ENCODE peak calls at places on chromosomes 16 and 17, in four cellular contexts. One of them, this sample, is unnamed.

GRCh38 chr17:81998222-81998621 is 20.8 kb downstream of the ASPSCR1 start:
- DNase-seq in H9: no peak
- DNase-seq in trophoblast cell: no peak
- DNase-seq in H1: no peak
- DNase-seq in this sample: no peak

GRCh38 chr16:4212934-4213296 is 29.0 kb downstream of the SRL start:
- DNase-seq in H1: no peak
- DNase-seq in H9: no peak
- DNase-seq in trophoblast cell: peak
- DNase-seq in this sample: no peak

GRCh38 chr16:13110124-13110796 is 208.9 kb downstream of the SHISA9 start:
- DNase-seq in trophoblast cell: peak
- DNase-seq in H9: peak
- DNase-seq in H1: no peak
- DNase-seq in this sample: peak

GRCh38 chr17:17780941-17781590 is 55.7 kb downstream of the SREBF1 start:
- DNase-seq in H1: peak
- DNase-seq in trophoblast cell: no peak
- DNase-seq in H9: peak
- DNase-seq in this sample: peak

GRCh38 chr17:67605259-67605912 is 112.3 kb upstream of the NOL11 start:
- DNase-seq in H1: no peak
- DNase-seq in trophoblast cell: no peak
- DNase-seq in H9: no peak
- DNase-seq in this sample: no peak

GRCh38 chr16:64627781-64628180 is 494.1 kb downstream of the CDH11 start:
- DNase-seq in trophoblast cell: no peak
- DNase-seq in H1: no peak
- DNase-seq in H9: no peak
- DNase-seq in this sample: no peak

GRCh38 chr16:31528726-31529397 is 1.2 kb downstream of the AHSP start:
- DNase-seq in H9: peak
- DNase-seq in trophoblast cell: no peak
- DNase-seq in H1: peak
- DNase-seq in this sample: no peak

GRCh38 chr17:33686171-33686570 is 393.1 kb upstream of the ASIC2 start:
- DNase-seq in H1: peak
- DNase-seq in trophoblast cell: peak
- DNase-seq in H9: peak
- DNase-seq in this sample: no peak

GRCh38 chr17:74403512-74404137 is 28.3 kb upstream of the GPRC5C start:
- DNase-seq in H1: no peak
- DNase-seq in H9: no peak
- DNase-seq in trophoblast cell: no peak
- DNase-seq in this sample: no peak

GRCh38 chr17:56639517-56639916 is 46.0 kb downstream of the NOG start:
- DNase-seq in H9: no peak
- DNase-seq in H1: no peak
- DNase-seq in trophoblast cell: no peak
- DNase-seq in this sample: no peak

GRCh38 chr16:69396187-69397061 is 10.6 kb upstream of the TERF2 start:
- DNase-seq in H1: peak
- DNase-seq in trophoblast cell: peak
- DNase-seq in H9: peak
- DNase-seq in this sample: peak

GRCh38 chr17:63550816-63551639 is 751 bp downstream of the DCAF7 start:
- DNase-seq in trophoblast cell: peak
- DNase-seq in H1: peak
- DNase-seq in H9: peak
- DNase-seq in this sample: peak

GRCh38 chr16:47377156-47377555 is 83.7 kb downstream of the ITFG1 start:
- DNase-seq in trophoblast cell: peak
- DNase-seq in H9: no peak
- DNase-seq in H1: no peak
- DNase-seq in this sample: no peak

GRCh38 chr16:89360760-89361435 is 129.5 kb downstream of the ANKRD11 start:
- DNase-seq in H9: no peak
- DNase-seq in H1: no peak
- DNase-seq in trophoblast cell: no peak
- DNase-seq in this sample: no peak

GRCh38 chr16:26382607-26383006 is 684.1 kb upstream of the C16orf82 start:
- DNase-seq in trophoblast cell: no peak
- DNase-seq in H1: no peak
- DNase-seq in H9: no peak
- DNase-seq in this sample: no peak

GRCh38 chr17:75793453-75793852 is 8.8 kb downstream of the UNK start:
- DNase-seq in H1: no peak
- DNase-seq in trophoblast cell: no peak
- DNase-seq in H9: no peak
- DNase-seq in this sample: no peak

GRCh38 chr17:71118039-71118438 is 948.7 kb downstream of the KCNJ2 start:
- DNase-seq in H1: no peak
- DNase-seq in H9: no peak
- DNase-seq in trophoblast cell: no peak
- DNase-seq in this sample: no peak

GRCh38 chr17:57892146-57892819 is 42.4 kb upstream of the MRPS23 start:
- DNase-seq in H9: peak
- DNase-seq in H1: peak
- DNase-seq in trophoblast cell: peak
- DNase-seq in this sample: peak
- H4K8ac ChIP-seq in H9: no peak
- H4K8ac ChIP-seq in H1: no peak
- H4K8ac ChIP-seq in trophoblast cell: peak
- H4K8ac ChIP-seq in this sample: no peak

GRCh38 chr17:10117085-10117484 is 81.3 kb downstream of the GAS7 start:
- DNase-seq in trophoblast cell: no peak
- DNase-seq in H1: no peak
- DNase-seq in H9: no peak
- DNase-seq in this sample: no peak

GRCh38 chr17:10118788-10119130 is 79.6 kb downstream of the GAS7 start:
- DNase-seq in trophoblast cell: no peak
- DNase-seq in H9: no peak
- DNase-seq in H1: no peak
- DNase-seq in this sample: no peak

GRCh38 chr17:10116267-10116666 is 82.1 kb downstream of the GAS7 start:
- DNase-seq in trophoblast cell: peak
- DNase-seq in H9: no peak
- DNase-seq in H1: no peak
- DNase-seq in this sample: no peak

GRCh38 chr17:10116676-10117075 is 81.7 kb downstream of the GAS7 start:
- DNase-seq in H1: no peak
- DNase-seq in H9: no peak
- DNase-seq in trophoblast cell: peak
- DNase-seq in this sample: no peak

DNA sequence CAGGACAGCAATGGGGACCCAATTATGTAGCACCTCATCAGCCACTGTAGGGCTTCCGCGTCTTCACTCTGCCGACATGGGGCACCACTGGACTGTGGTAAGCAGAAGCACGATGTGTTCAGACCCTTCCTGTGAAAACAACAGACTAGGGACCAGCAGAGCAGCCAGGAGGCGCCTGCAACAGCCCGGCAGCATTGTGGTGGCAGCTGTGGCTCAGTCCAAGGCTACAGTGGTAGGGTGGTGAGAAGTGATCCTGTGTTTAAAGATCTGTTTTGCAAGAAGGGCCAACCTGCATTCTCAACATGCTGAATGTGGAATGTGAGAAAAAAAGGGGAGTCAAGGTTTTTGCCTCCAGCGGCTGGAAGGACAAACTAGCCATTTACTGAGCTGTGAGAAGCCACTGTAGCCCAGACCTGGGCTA is 80.8 kb downstream of the GAS7 start:
- DNase-seq in H9: no peak
- DNase-seq in H1: no peak
- DNase-seq in trophoblast cell: peak
- DNase-seq in this sample: no peak
- H3K4ac ChIP-seq in H9: no peak
- H3K4ac ChIP-seq in H1: no peak
- H3K4ac ChIP-seq in trophoblast cell: peak
- H3K4ac ChIP-seq in this sample: no peak

GRCh38 chr16:70683146-70683944 is 2.5 kb downstream of the MTSS2 start:
- DNase-seq in H1: no peak
- DNase-seq in trophoblast cell: no peak
- DNase-seq in H9: no peak
- DNase-seq in this sample: no peak
- H3K14ac ChIP-seq in H1: no peak
- H3K14ac ChIP-seq in trophoblast cell: peak
- H3K14ac ChIP-seq in H9: no peak
- H3K14ac ChIP-seq in this sample: no peak

DNA sequence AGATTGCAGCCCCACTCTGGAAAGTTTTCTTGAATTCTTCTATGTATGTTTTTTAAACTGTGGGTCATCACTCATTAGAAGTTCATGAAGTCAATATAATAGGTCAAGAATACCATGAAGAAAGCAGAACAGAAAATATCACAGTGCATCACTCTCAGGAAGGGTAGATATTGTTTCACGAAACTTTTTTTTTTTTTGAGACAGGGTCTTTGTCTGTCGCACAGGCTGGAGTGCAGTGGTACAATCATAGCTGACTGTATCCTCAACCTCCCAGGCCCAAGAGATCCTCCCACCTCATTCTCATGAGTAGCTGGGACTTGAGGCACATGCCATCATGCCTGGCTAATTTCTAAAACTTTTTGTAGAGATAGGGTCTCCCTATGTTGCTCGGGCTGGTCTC is 20.6 kb downstream of the PRKCB start:
- DNase-seq in trophoblast cell: no peak
- DNase-seq in H1: no peak
- DNase-seq in H9: no peak
- DNase-seq in this sample: no peak
- H4K8ac ChIP-seq in trophoblast cell: no peak
- H4K8ac ChIP-seq in H1: no peak
- H4K8ac ChIP-seq in H9: no peak
- H4K8ac ChIP-seq in this sample: no peak

This sample was measured in neuronal stem cell.